ENCODE peak calls at places on chromosome 9, in ten cellular contexts. C is CD8-positive, alpha-beta memory T cell; Y is brain microvascular endothelial cell; N is NCI-H1092 treated with DMSO at 0.1 percent for 48 hours; I is HuH-7.5; B is HCT116; J is keratinocyte; Q is fibroblast of lung; U is stimulated activated naive CD8-positive, alpha-beta T cell treated with anti-CD3 and anti-CD28 coated beads, Interleukin-15, amount 100 ng/mL, for 72 hours; V is activated CD4-positive, CD25-positive, alpha-beta regulatory T cell treated with anti-CD3 and anti-CD28 coated beads, Interleukin-2, amount 50 U/mL, for 16 hours. K is an unnamed sample.
A peak's percentile ranks its signal among the peaks of the same experiment; 100 is the strongest.

GRCh38 chr9:29211681-29212589 is 1638.7 kb upstream of the C9orf72 start:
- DNase-seq in C (no peak), Y (no peak), N (peak; percentile 73), B (no peak), Q (peak; percentile 6), J (no peak), I (peak; percentile 53), U (peak; percentile 51), V (no peak), K (peak; percentile 63)

GRCh38 chr9:567746-568305 is 273.7 kb upstream of the DMRT1 start:
- DNase-seq in N (no peak), V (no peak), Y (no peak), I (no peak), B (no peak), Q (no peak), U (no peak), C (no peak), J (no peak), K (no peak)

GRCh38 chr9:115633099-115633498 is 515.1 kb upstream of the TNC start:
- DNase-seq in V (no peak), N (no peak), Q (peak; percentile 98), B (no peak), Y (no peak), I (no peak), J (no peak), C (no peak), U (no peak), K (no peak)

GRCh38 chr9:92263131-92263530 is 30.4 kb downstream of the IARS1 start:
- DNase-seq in B (no peak), N (no peak), U (no peak), J (no peak), V (no peak), I (no peak), Y (no peak), C (no peak), Q (no peak), K (no peak)

GRCh38 chr9:121317737-121318630 is 50.0 kb downstream of the GSN start:
- DNase-seq in N (no peak), I (no peak), J (no peak), Q (no peak), Y (no peak), C (no peak), V (no peak), U (no peak), B (no peak), K (no peak)

GRCh38 chr9:113428062-113428600 is 17.6 kb downstream of the C9orf43 start:
- DNase-seq in U (no peak), V (no peak), B (no peak), C (no peak), Y (no peak), J (no peak), Q (no peak), I (no peak), N (no peak), K (no peak)

GRCh38 chr9:107330420-107330819 is 47.3 kb downstream of the RAD23B start:
- DNase-seq in N (no peak), V (no peak), J (no peak), Y (no peak), C (no peak), Q (no peak), B (no peak), I (no peak), U (no peak), K (no peak)

GRCh38 chr9:107158321-107158720 is 124.8 kb upstream of the RAD23B start:
- DNase-seq in C (no peak), I (no peak), Y (peak; percentile 52), Q (peak; percentile 33), B (peak; percentile 51), U (no peak), N (peak; percentile 44), J (no peak), V (no peak), K (peak; percentile 53)

GRCh38 chr9:69622664-69623063 is 49.5 kb downstream of the APBA1 start:
- DNase-seq in I (no peak), B (no peak), J (no peak), Q (peak; percentile 93), Y (peak; percentile 35), V (no peak), N (no peak), U (no peak), C (no peak), K (no peak)